ENCODE peak calls at places on chromosomes 16 and 17, in six cellular contexts. One of them, this sample, is unnamed.

GRCh38 chr17:9767432-9767991 is 23.9 kb downstream of the DHRS7C start:
- DNase-seq in LoVo: no peak
- DNase-seq in kidney epithelial cell: no peak
- DNase-seq in Calu3: no peak
- DNase-seq in ovary: no peak
- DNase-seq in heart right ventricle: no peak
- DNase-seq in this sample: no peak

GRCh38 chr17:48241131-48241591 is 133.6 kb downstream of the SNX11 start:
- DNase-seq in ovary: no peak
- DNase-seq in Calu3: peak
- DNase-seq in LoVo: peak
- DNase-seq in kidney epithelial cell: no peak
- DNase-seq in heart right ventricle: peak
- DNase-seq in this sample: no peak

GRCh38 chr17:73720187-73720834 is 76.1 kb upstream of the SDK2 start:
- DNase-seq in ovary: no peak
- DNase-seq in LoVo: no peak
- DNase-seq in heart right ventricle: no peak
- DNase-seq in kidney epithelial cell: no peak
- DNase-seq in Calu3: no peak
- DNase-seq in this sample: no peak

GRCh38 chr16:72621651-72622050 is 426.3 kb downstream of the ZFHX3 start:
- DNase-seq in kidney epithelial cell: no peak
- DNase-seq in ovary: no peak
- DNase-seq in heart right ventricle: no peak
- DNase-seq in Calu3: no peak
- DNase-seq in LoVo: no peak
- DNase-seq in this sample: no peak

GRCh38 chr17:49703557-49704277 is 4.0 kb downstream of the SLC35B1 start:
- DNase-seq in heart right ventricle: no peak
- DNase-seq in LoVo: no peak
- DNase-seq in Calu3: peak
- DNase-seq in kidney epithelial cell: no peak
- DNase-seq in ovary: no peak
- DNase-seq in this sample: peak

GRCh38 chr17:3547628-3548027 is 10.0 kb downstream of the TRPV3 start:
- DNase-seq in heart right ventricle: no peak
- DNase-seq in LoVo: no peak
- DNase-seq in Calu3: no peak
- DNase-seq in kidney epithelial cell: no peak
- DNase-seq in ovary: no peak
- DNase-seq in this sample: no peak

GRCh38 chr17:49987681-49988441 is 7.2 kb downstream of the DLX3 start:
- DNase-seq in Calu3: peak
- DNase-seq in ovary: no peak
- DNase-seq in LoVo: no peak
- DNase-seq in kidney epithelial cell: no peak
- DNase-seq in heart right ventricle: no peak
- DNase-seq in this sample: peak

GRCh38 chr17:19342611-19343255 is 19.8 kb downstream of the B9D1 start:
- DNase-seq in LoVo: no peak
- DNase-seq in heart right ventricle: no peak
- DNase-seq in ovary: peak
- DNase-seq in Calu3: no peak
- DNase-seq in kidney epithelial cell: no peak
- DNase-seq in this sample: no peak

GRCh38 chr16:48117217-48118105 is 38.3 kb downstream of the ABCC12 start:
- DNase-seq in Calu3: peak
- DNase-seq in LoVo: no peak
- DNase-seq in heart right ventricle: peak
- DNase-seq in kidney epithelial cell: no peak
- DNase-seq in ovary: no peak
- DNase-seq in this sample: peak

GRCh38 chr17:43855061-43855460 is 8.1 kb downstream of the CD300LG start:
- DNase-seq in ovary: no peak
- DNase-seq in heart right ventricle: no peak
- DNase-seq in kidney epithelial cell: no peak
- DNase-seq in Calu3: no peak
- DNase-seq in LoVo: no peak
- DNase-seq in this sample: no peak

GRCh38 chr16:69483611-69484010 is 59.2 kb downstream of the CYB5B start:
- DNase-seq in Calu3: no peak
- DNase-seq in heart right ventricle: no peak
- DNase-seq in kidney epithelial cell: no peak
- DNase-seq in LoVo: no peak
- DNase-seq in ovary: no peak
- DNase-seq in this sample: no peak

GRCh38 chr17:62109378-62109902 is 44.4 kb upstream of the MED13 start:
- DNase-seq in Calu3: peak
- DNase-seq in heart right ventricle: peak
- DNase-seq in ovary: no peak
- DNase-seq in LoVo: peak
- DNase-seq in kidney epithelial cell: peak
- DNase-seq in this sample: peak

GRCh38 chr17:31272236-31272635 is 24.8 kb downstream of the OMG start:
- DNase-seq in Calu3: no peak
- DNase-seq in LoVo: no peak
- DNase-seq in ovary: no peak
- DNase-seq in heart right ventricle: no peak
- DNase-seq in kidney epithelial cell: no peak
- DNase-seq in this sample: no peak

GRCh38 chr16:85041184-85041928 is 13.8 kb downstream of the KIAA0513 start:
- DNase-seq in heart right ventricle: no peak
- DNase-seq in LoVo: no peak
- DNase-seq in Calu3: no peak
- DNase-seq in ovary: no peak
- DNase-seq in kidney epithelial cell: no peak
- DNase-seq in this sample: no peak

GRCh38 chr16:28623172-28623711 is 13.4 kb upstream of the SULT1A1 start:
- DNase-seq in LoVo: peak
- DNase-seq in heart right ventricle: no peak
- DNase-seq in kidney epithelial cell: no peak
- DNase-seq in Calu3: peak
- DNase-seq in ovary: peak
- DNase-seq in this sample: peak

GRCh38 chr16:30121741-30122620 is 1.0 kb downstream of the MAPK3 start:
- DNase-seq in Calu3: no peak
- DNase-seq in ovary: peak
- DNase-seq in heart right ventricle: peak
- DNase-seq in LoVo: no peak
- DNase-seq in kidney epithelial cell: no peak
- DNase-seq in this sample: peak